ENCODE peak calls at places on chromosomes 6 and 20, in four cellular contexts. One of them, this sample, is unnamed.

GRCh38 chr6:30200551-30201281 is 12.5 kb downstream of the TRIM26 start:
- DNase-seq in GM12878: peak
- DNase-seq in HepG2: no peak
- DNase-seq in K562: no peak
- DNase-seq in this sample: no peak

GRCh38 chr20:54486583-54486982 is 11.2 kb downstream of the DOK5 start:
- DNase-seq in GM12878: no peak
- DNase-seq in HepG2: no peak
- DNase-seq in K562: no peak
- DNase-seq in this sample: no peak

GRCh38 chr6:132190097-132190814 is 211.0 kb downstream of the MOXD1 start:
- DNase-seq in GM12878: no peak
- DNase-seq in HepG2: no peak
- DNase-seq in K562: no peak
- DNase-seq in this sample: no peak

GRCh38 chr6:130047440-130047995 is 29.1 kb downstream of the L3MBTL3 start:
- DNase-seq in GM12878: no peak
- DNase-seq in HepG2: no peak
- DNase-seq in K562: no peak
- DNase-seq in this sample: no peak

GRCh38 chr6:100457251-100457990 is 7.3 kb downstream of the SIM1 start:
- DNase-seq in GM12878: no peak
- DNase-seq in HepG2: no peak
- DNase-seq in K562: no peak
- DNase-seq in this sample: no peak

GRCh38 chr20:24816431-24816830 is 132.6 kb upstream of the CST7 start:
- DNase-seq in GM12878: no peak
- DNase-seq in HepG2: no peak
- DNase-seq in K562: no peak
- DNase-seq in this sample: no peak

GRCh38 chr6:121771937-121772717 is 336.7 kb downstream of the GJA1 start:
- DNase-seq in GM12878: no peak
- DNase-seq in HepG2: no peak
- DNase-seq in K562: no peak
- DNase-seq in this sample: no peak

GRCh38 chr6:64990652-64991304 is 716.2 kb downstream of the EYS start:
- DNase-seq in GM12878: no peak
- DNase-seq in HepG2: no peak
- DNase-seq in K562: no peak
- DNase-seq in this sample: no peak

GRCh38 chr6:32581275-32582095 is 8.2 kb downstream of the HLA-DRB1 start:
- DNase-seq in GM12878: no peak
- DNase-seq in HepG2: no peak
- DNase-seq in K562: no peak
- DNase-seq in this sample: no peak

GRCh38 chr20:48760403-48760889 is 67.4 kb downstream of the PREX1 start:
- DNase-seq in GM12878: no peak
- DNase-seq in HepG2: no peak
- DNase-seq in K562: no peak
- DNase-seq in this sample: no peak

GRCh38 chr20:57332105-57333089 is 2.8 kb downstream of the SPO11 start:
- DNase-seq in GM12878: no peak
- DNase-seq in HepG2: no peak
- DNase-seq in K562: no peak
- DNase-seq in this sample: no peak

GRCh38 chr20:49948809-49949507 is 12.8 kb downstream of the RNF114 start:
- DNase-seq in GM12878: no peak
- DNase-seq in HepG2: peak
- DNase-seq in K562: no peak
- DNase-seq in this sample: no peak

GRCh38 chr6:33827546-33828451 is 24.0 kb upstream of the MLN start:
- DNase-seq in GM12878: no peak
- DNase-seq in HepG2: no peak
- DNase-seq in K562: no peak
- DNase-seq in this sample: no peak

GRCh38 chr6:3231213-3232016 is 4.0 kb upstream of the TUBB2B start:
- DNase-seq in GM12878: no peak
- DNase-seq in HepG2: peak
- DNase-seq in K562: no peak
- DNase-seq in this sample: peak

GRCh38 chr6:3226422-3227362 is 761 bp downstream of the TUBB2B start:
- DNase-seq in GM12878: no peak
- DNase-seq in HepG2: no peak
- DNase-seq in K562: peak
- DNase-seq in this sample: peak

GRCh38 chr20:24738058-24738775 is 210.9 kb upstream of the CST7 start:
- DNase-seq in GM12878: no peak
- DNase-seq in HepG2: no peak
- DNase-seq in K562: no peak
- DNase-seq in this sample: no peak

GRCh38 chr6:100078509-100078908 is 84.5 kb upstream of the MCHR2 start:
- DNase-seq in GM12878: no peak
- DNase-seq in HepG2: peak
- DNase-seq in K562: peak
- DNase-seq in this sample: no peak

GRCh38 chr6:149852180-149852579 is 12.0 kb downstream of the LRP11 start:
- DNase-seq in GM12878: peak
- DNase-seq in HepG2: no peak
- DNase-seq in K562: no peak
- DNase-seq in this sample: no peak

GRCh38 chr6:129340983-129341382 is 369.0 kb downstream of the ARHGAP18 start:
- DNase-seq in GM12878: no peak
- DNase-seq in HepG2: no peak
- DNase-seq in K562: no peak
- DNase-seq in this sample: no peak

GRCh38 chr20:40687384-40688128 is 1.5 kb downstream of the MAFB start:
- DNase-seq in GM12878: no peak
- DNase-seq in HepG2: no peak
- DNase-seq in K562: no peak
- DNase-seq in this sample: peak

GRCh38 chr6:162493917-162494316 is 233.6 kb downstream of the PRKN start:
- DNase-seq in GM12878: no peak
- DNase-seq in HepG2: no peak
- DNase-seq in K562: no peak
- DNase-seq in this sample: no peak
- TF ChIP-seq TARDBP in GM12878: no peak
- TF ChIP-seq TARDBP in HepG2: no peak
- TF ChIP-seq TARDBP in K562: no peak
- TF ChIP-seq TARDBP in this sample: no peak

DNA sequence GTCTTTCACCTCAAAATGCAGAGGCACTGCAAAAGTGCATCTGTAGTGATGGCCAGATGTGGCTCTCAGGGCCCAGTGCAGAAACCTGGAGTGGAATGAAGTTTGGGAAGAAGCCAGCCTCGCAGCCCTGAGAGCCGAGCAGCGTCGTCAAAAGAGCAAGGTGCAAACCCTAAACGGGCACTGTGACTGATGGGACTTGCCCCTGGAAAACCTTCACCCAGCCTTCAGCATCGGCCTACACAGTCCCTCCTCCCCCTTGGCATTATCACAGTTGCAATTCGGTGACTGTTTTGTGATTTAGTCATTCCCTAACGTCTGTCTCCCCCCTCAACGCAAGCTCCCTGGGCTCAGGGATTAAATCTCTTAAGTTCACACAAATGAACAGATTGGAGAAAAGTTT is 38.6 kb downstream of the TAF4 start:
- DNase-seq in GM12878: no peak
- DNase-seq in HepG2: no peak
- DNase-seq in K562: no peak
- DNase-seq in this sample: no peak
- TF ChIP-seq BHLHE40 in GM12878: no peak
- TF ChIP-seq BHLHE40 in HepG2: no peak
- TF ChIP-seq BHLHE40 in K562: no peak
- TF ChIP-seq BHLHE40 in this sample: no peak

DNA sequence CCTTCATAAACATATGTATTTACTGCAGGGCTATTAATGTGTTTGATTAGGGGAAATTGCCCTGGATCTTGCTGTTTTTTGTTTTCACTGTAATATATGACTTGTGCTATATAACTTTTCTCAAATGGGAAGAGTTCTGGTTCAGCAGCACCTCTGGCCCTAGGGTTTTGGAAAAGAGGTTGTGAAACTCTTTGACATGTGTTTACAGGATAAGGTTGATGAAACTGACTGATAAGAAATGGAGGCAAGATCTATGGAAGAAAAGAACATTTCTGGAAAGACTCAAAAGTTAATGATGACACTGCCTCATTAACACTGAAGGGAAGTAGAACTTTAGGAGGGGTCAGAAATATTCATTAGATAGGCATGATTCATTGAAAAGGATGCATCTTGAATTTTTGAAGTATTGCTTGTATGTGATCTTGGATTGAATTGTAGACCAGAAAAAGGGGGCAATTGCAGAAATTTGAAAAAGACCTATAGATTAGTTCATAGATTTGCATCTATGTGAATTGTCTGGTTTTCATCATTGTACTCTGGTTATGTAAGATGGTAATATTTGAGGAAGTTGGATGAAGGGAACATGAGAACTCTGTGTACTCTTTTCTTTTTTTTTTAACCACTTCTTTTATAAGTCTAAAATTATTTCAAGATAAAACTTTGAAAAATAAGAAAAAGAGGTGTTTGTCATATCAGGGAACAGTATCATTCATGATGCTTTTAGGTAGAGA is 54.0 kb downstream of the UTRN start:
- DNase-seq in GM12878: no peak
- DNase-seq in HepG2: no peak
- DNase-seq in K562: no peak
- DNase-seq in this sample: no peak
- TF ChIP-seq SP1 in GM12878: no peak
- TF ChIP-seq SP1 in HepG2: no peak
- TF ChIP-seq SP1 in K562: no peak
- TF ChIP-seq SP1 in this sample: no peak

GRCh38 chr6:20338160-20338559 is 63.5 kb upstream of the E2F3 start:
- DNase-seq in GM12878: no peak
- DNase-seq in HepG2: no peak
- DNase-seq in K562: no peak
- DNase-seq in this sample: no peak
- TF ChIP-seq TARDBP in GM12878: no peak
- TF ChIP-seq TARDBP in HepG2: no peak
- TF ChIP-seq TARDBP in K562: no peak
- TF ChIP-seq TARDBP in this sample: no peak

GRCh38 chr6:11609324-11610071 is 71.9 kb downstream of the TMEM170B start:
- DNase-seq in GM12878: no peak
- DNase-seq in HepG2: no peak
- DNase-seq in K562: no peak
- DNase-seq in this sample: no peak

GRCh38 chr6:11605507-11605905 is 68.0 kb downstream of the TMEM170B start:
- DNase-seq in GM12878: no peak
- DNase-seq in HepG2: no peak
- DNase-seq in K562: no peak
- DNase-seq in this sample: no peak

GRCh38 chr6:11608600-11609323 is 71.2 kb downstream of the TMEM170B start:
- DNase-seq in GM12878: no peak
- DNase-seq in HepG2: no peak
- DNase-seq in K562: no peak
- DNase-seq in this sample: no peak

GRCh38 chr6:11606287-11606686 is 68.7 kb downstream of the TMEM170B start:
- DNase-seq in GM12878: no peak
- DNase-seq in HepG2: no peak
- DNase-seq in K562: no peak
- DNase-seq in this sample: no peak

DNA sequence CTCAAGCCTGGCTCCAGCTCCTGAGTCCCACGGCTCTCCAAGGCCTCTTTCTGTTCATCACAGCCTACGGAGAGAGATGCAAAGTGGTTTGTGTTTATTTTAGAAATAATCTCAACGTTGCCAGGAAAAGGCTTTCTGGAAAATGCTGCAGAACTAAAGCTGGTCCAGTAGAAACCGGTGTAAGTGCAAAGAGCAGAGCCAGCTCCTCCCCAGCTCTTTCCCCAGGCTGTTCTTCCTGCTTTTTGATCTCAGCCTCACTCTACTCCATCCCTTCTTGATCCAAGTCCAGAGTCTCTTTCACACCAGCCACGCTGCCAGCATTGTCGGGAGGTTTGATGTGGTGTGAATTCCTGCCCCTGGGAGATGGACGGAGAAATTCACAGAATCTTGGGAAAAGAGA is 69.8 kb downstream of the TMEM170B start:
- DNase-seq in GM12878: no peak
- DNase-seq in HepG2: no peak
- DNase-seq in K562: no peak
- DNase-seq in this sample: no peak
- TF ChIP-seq BHLHE40 in GM12878: no peak
- TF ChIP-seq BHLHE40 in HepG2: no peak
- TF ChIP-seq BHLHE40 in K562: no peak
- TF ChIP-seq BHLHE40 in this sample: no peak

DNA sequence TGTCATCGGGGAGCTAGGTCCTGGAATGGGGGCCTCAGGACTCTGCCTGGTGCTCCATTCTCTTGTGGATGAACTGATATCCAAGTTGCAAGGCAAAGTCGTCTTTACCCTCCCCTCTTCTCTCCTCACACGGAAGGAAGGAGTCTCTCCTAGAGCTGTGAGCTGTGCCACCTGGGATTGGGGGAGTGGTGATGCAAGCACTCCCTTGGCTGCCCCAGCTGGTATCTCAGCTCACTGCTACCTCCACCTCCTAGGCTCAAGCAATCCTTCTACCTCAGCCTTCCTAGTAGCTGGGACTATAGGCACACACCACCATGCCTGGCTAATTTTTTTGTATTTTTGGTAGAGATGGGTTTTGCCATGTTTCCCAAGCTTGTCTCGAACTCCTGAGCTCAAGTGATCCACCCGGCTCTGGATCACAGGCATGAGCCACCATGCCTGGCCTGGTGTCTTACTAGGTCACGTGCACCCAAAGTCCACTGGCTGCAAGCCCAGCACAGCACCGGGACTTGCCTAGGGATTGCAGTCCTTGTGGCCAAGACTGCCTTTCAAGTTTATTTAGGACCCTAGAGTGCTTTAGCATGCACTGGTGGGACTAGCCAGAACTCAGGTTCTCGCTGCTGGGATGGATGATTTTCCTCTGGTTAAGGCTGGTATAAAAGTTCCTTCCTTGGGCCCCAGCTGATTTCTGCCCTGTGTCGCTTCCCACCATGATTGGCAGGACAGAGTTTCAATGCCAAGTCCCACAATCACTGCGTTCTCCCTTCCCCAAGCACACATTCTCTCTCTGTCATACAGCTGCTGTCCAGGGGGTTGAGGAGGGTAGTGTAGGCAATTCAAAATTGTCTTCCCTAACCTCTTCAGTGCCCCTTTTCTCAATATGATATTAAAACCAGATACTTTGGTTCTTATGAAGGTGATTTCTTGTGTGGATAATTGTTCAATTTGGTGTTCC is 33.5 kb downstream of the SMAP1 start:
- DNase-seq in GM12878: no peak
- DNase-seq in HepG2: no peak
- DNase-seq in K562: no peak
- DNase-seq in this sample: no peak
- TF ChIP-seq SP1 in GM12878: no peak
- TF ChIP-seq SP1 in HepG2: no peak
- TF ChIP-seq SP1 in K562: no peak
- TF ChIP-seq SP1 in this sample: no peak